ENCODE peak calls at places on chromosomes 16 and 17, in ten cellular contexts. S is cardiac muscle cell; K is heart right ventricle; M is small intestine; Y is CD8-positive, alpha-beta memory T cell; H is breast epithelium; B is esophagus squamous epithelium; A is CD4-positive, alpha-beta memory T cell; T is lower lobe of right lung; D is GM23338. O is an unnamed sample.

GRCh38 chr17:44115585-44116415 is 7.6 kb downstream of the HDAC5 start:
- DNase-seq in S (peak; percentile 61), K (no peak), M (no peak), Y (no peak), H (no peak), B (no peak), A (no peak), T (no peak), D (peak; percentile 80), O (peak; percentile 83)

GRCh38 chr16:69520800-69521602 is 44.8 kb upstream of the NFAT5 start:
- DNase-seq in S (peak; percentile 30), K (no peak), M (no peak), Y (no peak), H (no peak), B (no peak), A (no peak), T (no peak), D (no peak), O (no peak)

GRCh38 chr17:27512511-27513346 is 56.5 kb downstream of the KSR1 start:
- DNase-seq in S (no peak), K (no peak), M (no peak), Y (no peak), H (no peak), B (no peak), A (no peak), T (no peak), D (no peak), O (no peak)

GRCh38 chr17:27247958-27248342 is 46.0 kb upstream of the WSB1 start:
- DNase-seq in S (no peak), K (no peak), M (no peak), Y (no peak), H (no peak), B (no peak), A (no peak), T (no peak), D (no peak), O (no peak)

GRCh38 chr17:55303701-55304145 is 39.0 kb downstream of the HLF start:
- DNase-seq in S (peak; percentile 46), K (no peak), M (no peak), Y (no peak), H (no peak), B (no peak), A (no peak), T (no peak), D (no peak), O (no peak)

GRCh38 chr16:15518412-15519351 is 84.3 kb downstream of the BMERB1 start:
- DNase-seq in S (peak; percentile 93), K (peak; percentile 28), M (no peak), Y (no peak), H (no peak), B (no peak), A (no peak), T (no peak), D (no peak), O (no peak)

GRCh38 chr16:20899503-20900298 is 457 bp downstream of the DCUN1D3 start:
- DNase-seq in S (no peak), K (no peak), M (peak; percentile 29), Y (peak; percentile 64), H (no peak), B (no peak), A (no peak), T (peak; percentile 59), D (no peak), O (peak; percentile 57)

GRCh38 chr16:68426355-68426652 is 22.0 kb downstream of the SMPD3 start:
- DNase-seq in S (no peak), K (no peak), M (no peak), Y (no peak), H (no peak), B (no peak), A (no peak), T (no peak), D (no peak), O (no peak)

GRCh38 chr17:75262112-75262606 is 480 bp downstream of the MRPS7 start:
- DNase-seq in S (no peak), K (no peak), M (no peak), Y (peak; percentile 44), H (no peak), B (no peak), A (no peak), T (no peak), D (peak; percentile 59), O (no peak)

GRCh38 chr17:58764373-58764772 is 8.7 kb downstream of the PPM1E start:
- DNase-seq in S (no peak), K (no peak), M (no peak), Y (no peak), H (no peak), B (no peak), A (no peak), T (no peak), D (no peak), O (no peak)

GRCh38 chr16:82329504-82330192 is 159.6 kb upstream of the MPHOSPH6 start:
- DNase-seq in S (no peak), K (no peak), M (no peak), Y (no peak), H (peak; percentile 60), B (no peak), A (no peak), T (no peak), D (peak; percentile 21), O (no peak)

GRCh38 chr17:73800893-73801292 is 156.6 kb upstream of the SDK2 start:
- DNase-seq in S (no peak), K (no peak), M (no peak), Y (no peak), H (no peak), B (no peak), A (no peak), T (no peak), D (no peak), O (no peak)

GRCh38 chr17:57971572-57971971 is 16.4 kb upstream of the CUEDC1 start:
- DNase-seq in S (no peak), K (no peak), M (no peak), Y (no peak), H (no peak), B (no peak), A (no peak), T (no peak), D (no peak), O (peak; percentile 73)

GRCh38 chr16:70737377-70738082 is 51.7 kb upstream of the MTSS2 start:
- DNase-seq in S (peak; percentile 92), K (peak; percentile 76), M (peak; percentile 14), Y (peak; percentile 87), H (peak; percentile 78), B (no peak), A (peak; percentile 71), T (peak; percentile 73), D (no peak), O (peak; percentile 96)

GRCh38 chr16:66662445-66663194 is 33.9 kb downstream of the CMTM4 start:
- DNase-seq in S (peak; percentile 58), K (no peak), M (peak; percentile 46), Y (no peak), H (no peak), B (no peak), A (no peak), T (no peak), D (peak; percentile 32), O (peak; percentile 45)

GRCh38 chr16:66658143-66658859 is 38.2 kb downstream of the CMTM4 start:
- DNase-seq in S (no peak), K (no peak), M (no peak), Y (no peak), H (no peak), B (no peak), A (no peak), T (no peak), D (peak; percentile 37), O (no peak)

GRCh38 chr16:66658860-66659190 is 37.7 kb downstream of the CMTM4 start:
- DNase-seq in S (no peak), K (no peak), M (no peak), Y (no peak), H (no peak), B (no peak), A (no peak), T (no peak), D (no peak), O (no peak)

GRCh38 chr16:66660422-66661209 is 35.9 kb downstream of the CMTM4 start:
- DNase-seq in S (peak; percentile 88), K (peak; percentile 57), M (peak; percentile 13), Y (no peak), H (no peak), B (no peak), A (no peak), T (peak; percentile 66), D (peak; percentile 45), O (peak; percentile 72)

GRCh38 chr16:66661210-66661560 is 35.4 kb downstream of the CMTM4 start:
- DNase-seq in S (no peak), K (no peak), M (no peak), Y (no peak), H (no peak), B (no peak), A (no peak), T (no peak), D (no peak), O (peak; percentile 37)
- H3K27ac ChIP-seq in S (peak overlapping the region; percentile 89), K (peak overlapping the region; percentile 62), M (peak overlapping the region; percentile 8), Y (peak overlapping the region; percentile 45), H (peak overlapping the region; percentile 68), B (peak overlapping the region; percentile 40), A (no peak overlapping the region), T (peak overlapping the region; percentile 6), D (peak overlapping the region; percentile 27), O (peak overlapping the region; percentile 88)

GRCh38 chr16:2082171-2082982 is 34.6 kb downstream of the TSC2 start:
- DNase-seq in S (peak; percentile 45), K (peak; percentile 43), M (no peak), Y (no peak), H (no peak), B (no peak), A (no peak), T (no peak), D (no peak), O (no peak)
- H3K27ac ChIP-seq in S (no peak overlapping the region), K (peak overlapping the region; percentile 60), M (no peak overlapping the region), Y (no peak overlapping the region), H (peak overlapping the region; percentile 75), B (no peak overlapping the region), A (no peak overlapping the region), T (peak overlapping the region; percentile 54), D (no peak overlapping the region), O (no peak overlapping the region)

DNA sequence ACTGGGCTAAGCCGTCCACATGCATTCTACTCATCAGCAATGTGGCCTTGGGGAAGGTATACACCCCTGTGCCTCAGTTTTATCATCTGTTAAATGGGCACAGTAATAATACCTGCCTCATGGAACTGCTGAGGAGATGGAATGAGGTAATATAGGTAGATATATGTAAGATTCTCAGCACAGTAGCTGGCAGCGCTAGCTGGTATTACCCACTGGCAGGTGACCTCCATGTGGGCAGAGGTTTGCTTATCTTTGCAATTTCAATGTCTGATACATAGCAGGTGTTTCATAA is 1.2 kb upstream of the SGCA start:
- DNase-seq in S (no peak), K (no peak), M (no peak), Y (no peak), H (no peak), B (no peak), A (no peak), T (no peak), D (no peak), O (no peak)
- H3K27ac ChIP-seq in S (peak overlapping the region; percentile 86), K (peak overlapping the region; percentile 97), M (no peak overlapping the region), Y (no peak overlapping the region), H (peak overlapping the region; percentile 29), B (no peak overlapping the region), A (no peak overlapping the region), T (no peak overlapping the region), D (no peak overlapping the region), O (no peak overlapping the region)

DNA sequence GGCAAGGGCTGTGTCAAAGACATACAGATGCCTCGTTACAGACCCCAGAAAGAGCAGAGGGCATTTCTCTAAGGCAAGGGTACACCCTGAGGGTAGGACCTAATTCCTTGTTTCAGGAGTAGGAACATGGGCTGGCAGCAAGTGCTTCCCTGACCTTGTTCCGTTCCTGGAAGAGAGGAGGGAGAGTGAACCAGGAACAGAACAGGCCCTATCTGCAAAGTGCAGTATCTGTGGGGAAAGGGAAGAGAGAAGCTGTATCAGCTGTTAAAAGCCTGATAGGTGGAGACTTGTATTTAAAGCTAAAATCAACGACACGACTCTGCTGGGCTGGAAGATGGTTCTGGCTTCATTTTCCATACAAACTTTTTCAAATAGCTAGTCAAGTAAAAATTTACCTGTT is 26.1 kb upstream of the FASN start:
- DNase-seq in S (no peak), K (no peak), M (no peak), Y (no peak), H (no peak), B (no peak), A (no peak), T (no peak), D (no peak), O (no peak)
- H3K27ac ChIP-seq in S (peak overlapping the region; percentile 54), K (no peak overlapping the region), M (no peak overlapping the region), Y (no peak overlapping the region), H (no peak overlapping the region), B (no peak overlapping the region), A (no peak overlapping the region), T (no peak overlapping the region), D (no peak overlapping the region), O (no peak overlapping the region)